ENCODE peak calls at places on chromosome 1, in nine cellular contexts. C, A, E, O, N, K, S, B and I are unnamed samples.
A peak's percentile ranks its signal among the peaks of the same experiment; 100 is the strongest.

GRCh38 chr1:51192213-51192843 is 43.7 kb upstream of the RNF11 start:
- DNase-seq in C (peak; percentile 41), K (peak; percentile 69), S (peak; percentile 80), B (peak; percentile 63), E (no peak), O (peak; percentile 43), N (peak; percentile 63), A (no peak), I (no peak)

GRCh38 chr1:38274974-38275373 is 228.4 kb upstream of the POU3F1 start:
- DNase-seq in A (no peak), S (peak; percentile 46), C (no peak), O (no peak), K (no peak), N (no peak), B (no peak), E (no peak), I (peak; percentile 56)

GRCh38 chr1:240385985-240386978 is 225.7 kb downstream of the GREM2 start:
- DNase-seq in O (no peak), N (no peak), S (no peak), B (no peak), A (no peak), E (no peak), C (no peak), K (no peak), I (no peak)

GRCh38 chr1:213423585-213423984 is 372.5 kb downstream of the RPS6KC1 start:
- DNase-seq in N (no peak), C (no peak), O (no peak), K (no peak), E (peak; percentile 25), S (no peak), A (no peak), B (no peak), I (no peak)

GRCh38 chr1:157113116-157113515 is 13.5 kb upstream of the ETV3L start:
- DNase-seq in S (peak; percentile 56), N (no peak), O (no peak), C (no peak), B (no peak), K (no peak), E (no peak), A (no peak), I (peak; percentile 63)

GRCh38 chr1:228374711-228375577 is 31.7 kb downstream of the TRIM11 start:
- DNase-seq in B (no peak), O (no peak), S (peak; percentile 95), C (no peak), N (peak; percentile 52), A (no peak), E (peak; percentile 94), K (peak; percentile 34), I (peak; percentile 88)

GRCh38 chr1:97202481-97202880 is 480.9 kb downstream of the PTBP2 start:
- DNase-seq in C (no peak), S (no peak), B (no peak), E (no peak), N (no peak), K (no peak), O (no peak), A (no peak), I (no peak)

GRCh38 chr1:5745776-5746610 is 246.2 kb downstream of the NPHP4 start:
- DNase-seq in A (peak; percentile 27), E (no peak), N (peak; percentile 54), O (peak; percentile 35), K (peak; percentile 59), S (peak; percentile 71), C (peak; percentile 92), B (peak; percentile 54), I (peak; percentile 86)

GRCh38 chr1:184499626-184500025 is 112.8 kb downstream of the C1orf21 start:
- DNase-seq in N (no peak), A (no peak), C (no peak), B (no peak), O (no peak), E (no peak), S (no peak), K (no peak), I (no peak)

GRCh38 chr1:32618673-32619221 is 31.6 kb downstream of the ZBTB8OS start:
- DNase-seq in C (no peak), S (no peak), N (no peak), B (no peak), E (no peak), K (no peak), A (no peak), O (no peak), I (no peak)

GRCh38 chr1:246367046-246367445 is 140.0 kb downstream of the SMYD3 start:
- DNase-seq in K (no peak), S (no peak), O (no peak), E (no peak), A (no peak), B (no peak), C (no peak), N (no peak), I (no peak)

GRCh38 chr1:3004285-3005205 is 16.7 kb upstream of the ACTRT2 start:
- DNase-seq in S (peak; percentile 48), B (no peak), N (no peak), O (no peak), A (no peak), K (no peak), E (no peak), C (no peak), I (peak; percentile 58)

GRCh38 chr1:176854725-176855433 is 309.6 kb downstream of the ASTN1 start:
- DNase-seq in C (no peak), N (no peak), B (no peak), S (no peak), O (no peak), K (no peak), E (no peak), A (no peak), I (no peak)

GRCh38 chr1:162222735-162223134 is 153.2 kb downstream of the NOS1AP start:
- DNase-seq in N (no peak), B (no peak), K (no peak), S (no peak), E (no peak), O (no peak), C (no peak), A (no peak), I (no peak)

GRCh38 chr1:59759156-59759925 is 55.4 kb upstream of the HOOK1 start:
- DNase-seq in K (peak; percentile 83), A (peak; percentile 70), N (peak; percentile 82), E (peak; percentile 94), B (peak; percentile 59), C (peak; percentile 73), S (peak; percentile 94), O (peak; percentile 69), I (peak; percentile 91)
- H3K4me3 ChIP-seq in K (peak overlapping the region; percentile 19), A (peak overlapping the region; percentile 2), N (peak overlapping the region; percentile 2), E (no peak overlapping the region), B (peak overlapping the region; percentile 7), C (no peak overlapping the region), S (peak overlapping the region; percentile 29), O (no peak overlapping the region), I (no peak overlapping the region)

GRCh38 chr1:8823295-8823664 is 5.8 kb upstream of the RERE start:
- DNase-seq in N (no peak), B (no peak), K (no peak), S (no peak), A (no peak), E (no peak), C (no peak), O (no peak), I (no peak)
- H3K27ac ChIP-seq in N (peak overlapping the region; percentile 56), B (peak overlapping the region; percentile 22), K (no peak overlapping the region), S (no peak overlapping the region), A (peak overlapping the region; percentile 72), E (peak overlapping the region; percentile 26), C (peak overlapping the region; percentile 55), O (no peak overlapping the region), I (peak overlapping the region; percentile 55)

DNA sequence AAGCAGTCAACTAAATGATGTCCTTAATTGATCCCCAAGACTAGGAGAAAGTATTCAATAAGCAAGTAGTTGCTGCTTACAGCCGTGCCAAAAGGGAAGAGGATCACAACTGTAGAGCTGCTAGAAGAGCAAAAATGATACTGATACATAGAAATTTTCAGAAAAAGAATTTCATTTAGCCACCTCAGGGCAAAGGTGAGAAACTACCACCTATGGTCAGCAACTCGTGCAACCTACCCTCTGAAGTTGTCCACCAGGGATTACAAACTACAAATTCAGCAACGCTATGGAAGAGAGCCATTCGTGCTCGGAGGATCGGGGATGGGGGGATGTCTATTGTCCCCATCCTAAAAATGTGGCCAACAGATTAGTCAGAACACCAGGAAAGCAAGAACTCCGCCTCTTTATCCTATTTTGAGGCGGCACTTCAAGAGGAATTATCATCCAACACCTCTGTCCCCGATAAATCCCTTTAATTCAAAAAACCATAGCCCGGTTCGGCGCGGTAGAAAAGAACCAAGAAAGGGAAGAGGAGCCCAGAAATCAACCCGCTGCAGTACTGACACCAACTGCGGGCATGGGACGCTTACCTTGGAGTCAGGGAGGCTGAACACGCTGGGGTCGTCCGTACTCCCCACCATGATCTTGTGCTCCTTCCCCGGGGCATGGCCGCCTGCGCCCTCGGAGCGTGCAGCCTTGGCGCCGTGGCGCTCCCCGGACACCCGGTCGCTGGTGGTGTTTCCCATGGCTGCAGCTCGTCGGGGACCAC is 687 bp downstream of the PRKAB2 start:
- DNase-seq in K (no peak), N (peak; percentile 13), A (no peak), B (no peak), O (no peak), S (no peak), C (peak; percentile 43), E (peak; percentile 86), I (no peak)
- TF ChIP-seq POLR2AphosphoS5 in K (no peak), N (no peak), A (no peak), B (no peak), O (no peak), S (no peak), C (no peak), E (no peak), I (no peak)

GRCh38 chr1:236530959-236531358 is 7.2 kb downstream of the LGALS8 start:
- DNase-seq in C (no peak), S (no peak), B (no peak), K (no peak), N (no peak), E (no peak), O (no peak), A (no peak), I (no peak)

GRCh38 chr1:236526079-236526478 is 2.3 kb downstream of the LGALS8 start:
- DNase-seq in S (no peak), C (no peak), B (no peak), A (no peak), O (no peak), K (no peak), N (no peak), E (no peak), I (no peak)

GRCh38 chr1:236532850-236533249 is 9.1 kb downstream of the LGALS8 start:
- DNase-seq in N (no peak), S (no peak), O (no peak), K (no peak), E (no peak), A (no peak), B (no peak), C (no peak), I (no peak)

GRCh38 chr1:236534164-236534651 is 10.4 kb downstream of the LGALS8 start:
- DNase-seq in E (no peak), K (no peak), S (no peak), C (no peak), B (no peak), N (no peak), O (no peak), A (no peak), I (no peak)

GRCh38 chr1:236530286-236530685 is 6.5 kb downstream of the LGALS8 start:
- DNase-seq in S (no peak), K (no peak), N (no peak), E (no peak), B (no peak), O (no peak), A (no peak), C (no peak), I (no peak)
- H3K4me3 ChIP-seq in S (no peak overlapping the region), K (no peak overlapping the region), N (no peak overlapping the region), E (no peak overlapping the region), B (no peak overlapping the region), O (no peak overlapping the region), A (no peak overlapping the region), C (no peak overlapping the region), I (no peak overlapping the region)